ENCODE peak calls at places on chromosomes 13 and 19, in eight cellular contexts. S is MM.1S, X is HCT116, Y is SK-N-SH, N is GM23338, O is OCI-LY7, W is hepatocyte, F is PC-3. E is an unnamed sample. For H3K9me2, the result is how much of the 10 kb centered on the place peaks cover.

GRCh38 chr19:4974855-4975469 is 6.0 kb downstream of the KDM4B start:
- DNase-seq in S (no peak), X (no peak), Y (no peak), N (no peak), O (no peak), W (no peak), F (no peak), E (no peak)

GRCh38 chr13:45119469-45119989 is 781 bp upstream of the GTF2F2 start:
- DNase-seq in S (peak), X (no peak), Y (peak), N (no peak), O (peak), W (peak), F (no peak), E (peak)

GRCh38 chr13:60229708-60230272 is 66.1 kb upstream of the DIAPH3 start:
- DNase-seq in S (no peak), X (no peak), Y (peak), N (no peak), O (no peak), W (peak), F (no peak), E (peak)

GRCh38 chr19:45171211-45171623 is 6.8 kb downstream of the TRAPPC6A start:
- DNase-seq in S (no peak), X (no peak), Y (no peak), N (no peak), O (no peak), W (peak), F (no peak), E (no peak)

GRCh38 chr13:50129065-50129922 is 114.0 kb downstream of the KCNRG start:
- DNase-seq in S (peak), X (no peak), Y (no peak), N (peak), O (peak), W (no peak), F (no peak), E (no peak)

GRCh38 chr13:46684287-46685001 is 112.5 kb downstream of the ESD start:
- DNase-seq in S (no peak), X (no peak), Y (no peak), N (peak), O (no peak), W (no peak), F (no peak), E (no peak)

GRCh38 chr13:24625324-24625723 is 54.9 kb upstream of the ATP12A start:
- DNase-seq in S (no peak), X (no peak), Y (no peak), N (no peak), O (peak), W (no peak), F (no peak), E (no peak)

GRCh38 chr19:42095814-42096230 is 19.9 kb downstream of the ZNF574 start:
- DNase-seq in S (no peak), X (no peak), Y (no peak), N (peak), O (no peak), W (no peak), F (no peak), E (no peak)

GRCh38 chr13:93558637-93559036 is 332.0 kb downstream of the GPC6 start:
- DNase-seq in S (no peak), X (no peak), Y (no peak), N (no peak), O (no peak), W (no peak), F (no peak), E (no peak)

GRCh38 chr13:79108914-79109643 is 297.0 kb downstream of the RBM26 start:
- DNase-seq in S (peak), X (no peak), Y (no peak), N (no peak), O (no peak), W (no peak), F (no peak), E (no peak)

DNA sequence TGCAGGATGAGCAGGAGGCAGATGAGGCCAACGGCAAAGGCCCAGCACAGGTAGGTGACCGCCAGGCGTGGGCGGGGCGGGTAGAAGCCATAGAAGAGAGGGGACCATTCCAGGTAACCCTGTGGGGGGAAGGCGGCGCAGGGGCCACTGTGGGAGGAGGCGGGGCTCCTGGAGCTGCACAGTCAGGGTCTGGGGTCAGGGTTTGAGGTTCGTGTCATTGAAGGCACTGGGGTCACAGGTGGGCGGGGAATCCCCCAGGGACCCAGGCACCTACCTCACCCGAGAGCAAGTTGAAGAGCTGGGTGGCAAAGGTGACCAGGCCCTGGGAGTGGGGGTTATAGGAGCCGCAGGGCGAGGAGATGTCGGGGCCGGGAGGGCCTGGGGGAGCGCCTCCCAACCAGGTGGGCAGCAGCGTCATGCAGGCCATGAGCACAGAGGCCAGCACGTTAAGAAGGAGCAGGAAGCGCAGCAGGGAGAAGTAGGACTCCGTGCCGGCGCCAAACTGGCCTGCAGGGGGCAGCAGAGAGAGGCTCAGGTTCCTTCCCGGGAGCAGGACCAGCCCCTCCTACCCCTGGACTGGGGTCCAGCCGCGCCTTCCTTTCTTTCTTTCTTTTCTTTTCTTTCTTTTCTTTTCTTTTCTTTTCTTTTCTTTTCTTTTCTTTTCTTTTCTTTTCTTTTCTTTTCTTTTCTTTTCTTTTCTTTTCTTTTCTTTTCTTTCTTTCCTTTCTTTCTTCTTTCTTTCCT is 4.6 kb downstream of the TMC4 start:
- DNase-seq in S (peak), X (peak), Y (peak), N (peak), O (peak), W (peak), F (peak), E (peak)
- TF ChIP-seq EZH2phosphoT487 in S (no peak), X (no peak), Y (no peak), N (no peak), O (no peak), W (no peak), F (no peak), E (no peak)

GRCh38 chr13:33310245-33311038 is 24.9 kb upstream of the STARD13 start:
- DNase-seq in S (no peak), X (no peak), Y (no peak), N (no peak), O (no peak), W (no peak), F (peak), E (no peak)
- H3K9me2 ChIP-seq in S (under half), X (under half), Y (under half), N (under half), O (under half), W (under half), F (under half), E (under half)

DNA sequence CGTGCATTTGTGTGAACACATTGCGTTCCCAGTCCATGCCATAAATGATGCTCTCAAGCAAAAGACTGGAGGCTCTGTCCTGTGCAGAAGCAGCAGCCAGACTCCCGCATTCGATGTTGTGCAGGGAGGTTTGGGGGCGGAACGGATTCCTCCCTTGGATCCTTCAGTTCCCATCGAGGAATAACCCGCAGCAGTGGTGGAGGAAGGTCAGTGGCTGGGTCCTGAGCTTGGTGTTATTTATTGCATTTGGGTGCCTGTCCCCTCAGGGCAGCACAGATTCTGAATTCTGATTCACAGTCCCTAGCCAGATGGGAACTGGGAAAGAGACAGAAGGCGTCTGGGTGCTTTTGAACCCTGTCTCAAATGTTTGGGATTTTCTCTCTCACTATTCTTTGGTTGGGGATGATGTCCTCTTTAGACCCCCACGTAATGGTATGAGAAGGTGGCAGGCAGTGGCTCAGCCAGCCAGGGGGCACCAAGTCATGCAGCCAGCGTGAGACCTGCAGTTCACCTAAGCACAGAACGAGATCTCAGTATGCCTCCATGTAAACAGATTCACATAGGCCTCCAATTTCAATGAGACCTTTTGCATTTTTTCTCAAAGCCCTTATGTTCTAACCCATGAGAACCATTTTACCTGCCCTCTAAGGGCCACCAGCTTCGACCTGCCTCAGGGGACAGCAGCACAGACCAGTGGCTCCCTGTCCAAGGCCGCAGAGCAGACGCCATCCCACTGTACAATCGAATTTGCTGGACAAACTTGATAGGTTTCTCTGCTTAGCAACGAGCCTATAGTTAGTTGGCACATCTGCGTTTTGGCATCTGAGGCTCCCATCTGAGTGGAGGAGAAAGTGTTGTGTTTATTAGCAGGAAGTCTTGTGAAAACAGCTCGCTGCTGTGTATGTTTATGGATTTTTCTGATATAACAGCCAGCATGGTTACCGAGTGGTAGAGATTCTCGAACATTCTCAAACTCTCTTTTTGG is 17.8 kb downstream of the KCTD15 start:
- DNase-seq in S (no peak), X (no peak), Y (peak), N (no peak), O (no peak), W (no peak), F (no peak), E (no peak)
- TF ChIP-seq EZH2phosphoT487 in S (no peak), X (no peak), Y (no peak), N (no peak), O (no peak), W (no peak), F (no peak), E (no peak)

DNA sequence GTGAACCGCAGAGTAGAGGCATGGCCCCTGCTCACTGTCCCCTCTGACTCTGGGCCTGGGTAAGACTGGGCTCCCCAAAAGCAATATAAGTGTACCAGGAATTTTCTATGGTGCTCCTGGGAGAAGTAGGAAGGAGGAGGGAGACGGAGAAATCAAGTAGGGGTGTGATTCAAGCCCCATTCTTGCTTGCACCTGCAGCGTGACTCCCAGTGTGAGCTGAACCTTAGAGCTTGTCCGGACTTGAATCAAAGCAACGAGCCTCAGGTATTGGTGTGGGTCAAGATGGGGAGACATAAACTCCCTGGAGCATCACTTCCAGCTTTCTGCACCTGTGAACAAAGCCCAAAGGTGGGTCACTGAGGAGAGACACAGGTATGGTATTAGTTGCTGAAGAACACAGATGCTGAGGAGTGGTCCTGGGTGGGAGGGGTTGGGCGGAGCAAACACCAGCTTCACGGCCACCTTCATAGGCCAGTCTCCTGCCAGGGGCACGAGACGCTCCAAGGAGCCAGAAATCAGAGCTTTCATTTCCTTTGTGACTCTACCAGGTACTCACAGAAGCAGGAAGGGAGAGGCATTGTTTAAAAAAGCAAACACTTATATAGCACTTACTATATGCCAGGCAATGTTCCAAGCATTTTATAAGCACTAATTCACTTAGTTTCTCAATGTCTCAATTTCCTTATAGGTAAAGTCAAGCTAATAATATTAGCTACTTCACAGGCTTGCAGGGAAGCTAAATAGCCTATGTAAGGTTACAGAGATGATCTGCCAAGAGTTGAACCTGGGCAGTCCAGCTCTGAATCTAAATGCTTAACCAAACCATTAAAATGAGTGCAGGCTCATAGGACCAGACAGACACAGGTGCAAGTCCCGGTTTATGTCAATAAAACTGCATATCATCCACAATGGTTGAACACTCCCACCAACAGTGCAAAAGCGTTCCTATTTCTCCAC is 775.3 kb downstream of the UQCRFS1 start:
- DNase-seq in S (no peak), X (no peak), Y (no peak), N (no peak), O (no peak), W (no peak), F (no peak), E (no peak)
- H3K9me2 ChIP-seq in S (under half), X (under half), Y (under half), N (under half), O (under half), W (under half), F (under half), E (under half)

GRCh38 chr13:75530536-75530935 is 7.1 kb downstream of the COMMD6 start:
- DNase-seq in S (no peak), X (no peak), Y (no peak), N (no peak), O (no peak), W (no peak), F (no peak), E (no peak)

GRCh38 chr13:75537401-75538365 is at the start of gene COMMD6:
- DNase-seq in S (peak), X (peak), Y (peak), N (peak), O (peak), W (peak), F (peak), E (peak)

GRCh38 chr13:75533866-75534265 is 3.8 kb downstream of the COMMD6 start:
- DNase-seq in S (no peak), X (no peak), Y (no peak), N (no peak), O (no peak), W (no peak), F (no peak), E (no peak)
- TF ChIP-seq EZH2phosphoT487 in S (no peak), X (no peak), Y (no peak), N (no peak), O (no peak), W (no peak), F (no peak), E (no peak)

GRCh38 chr13:38804061-38804460 is 117.2 kb downstream of the FREM2 start:
- DNase-seq in S (no peak), X (no peak), Y (no peak), N (no peak), O (no peak), W (no peak), F (no peak), E (no peak)
- H3K9me2 ChIP-seq in S (under half), X (under half), Y (under half), N (under half), O (under half), W (under half), F (under half), E (under half)

DNA sequence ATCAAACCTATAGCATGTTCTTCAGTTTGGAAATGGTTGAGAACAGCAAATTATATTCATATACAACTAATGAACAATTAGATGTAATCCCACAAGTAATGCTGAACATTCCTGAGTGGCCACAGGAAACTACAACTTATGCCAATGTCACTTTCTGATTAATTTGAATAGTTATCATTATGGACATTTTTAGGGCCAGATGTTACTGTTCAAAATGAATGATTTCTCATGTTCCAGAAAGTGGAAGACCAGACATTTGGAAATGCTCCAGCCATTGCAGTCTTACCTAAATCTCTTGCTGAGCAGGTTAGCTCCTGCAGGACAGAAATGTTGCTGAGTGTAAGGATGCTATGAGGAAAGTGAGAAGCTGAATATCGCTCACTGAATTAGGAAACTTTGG is 819.8 kb downstream of the PCDH9 start:
- DNase-seq in S (no peak), X (no peak), Y (no peak), N (no peak), O (no peak), W (no peak), F (no peak), E (no peak)
- TF ChIP-seq EZH2phosphoT487 in S (no peak), X (no peak), Y (no peak), N (no peak), O (no peak), W (no peak), F (no peak), E (no peak)

E was measured in GM23248.